ENCODE peak calls at places on chromosomes 4 and X, in six cellular contexts. One of them, this sample, is unnamed.

GRCh38 chr4:123995939-123996338 is 599.3 kb downstream of the SPRY1 start:
- DNase-seq in breast epithelium: no peak
- DNase-seq in ovary: no peak
- DNase-seq in A549: no peak
- DNase-seq in upper lobe of right lung: no peak
- DNase-seq in right cardiac atrium: no peak
- DNase-seq in this sample: no peak

GRCh38 chrX:50469206-50469605 is 1.4 kb downstream of the DGKK start:
- DNase-seq in upper lobe of right lung: no peak
- DNase-seq in A549: no peak
- DNase-seq in breast epithelium: no peak
- DNase-seq in ovary: no peak
- DNase-seq in right cardiac atrium: no peak
- DNase-seq in this sample: no peak

GRCh38 chr4:157204634-157205244 is 15.8 kb upstream of the GRIA2 start:
- DNase-seq in A549: peak; percentile 76
- DNase-seq in breast epithelium: no peak
- DNase-seq in ovary: no peak
- DNase-seq in upper lobe of right lung: peak; percentile 76
- DNase-seq in right cardiac atrium: no peak
- DNase-seq in this sample: no peak

GRCh38 chr4:187929024-187929423 is 66.5 kb upstream of the ZFP42 start:
- DNase-seq in breast epithelium: no peak
- DNase-seq in ovary: no peak
- DNase-seq in A549: peak; percentile 10
- DNase-seq in upper lobe of right lung: no peak
- DNase-seq in right cardiac atrium: no peak
- DNase-seq in this sample: no peak

GRCh38 chrX:107744868-107745267 is 30.7 kb downstream of the TSC22D3 start:
- DNase-seq in breast epithelium: no peak
- DNase-seq in ovary: no peak
- DNase-seq in right cardiac atrium: no peak
- DNase-seq in A549: no peak
- DNase-seq in upper lobe of right lung: no peak
- DNase-seq in this sample: no peak

GRCh38 chr4:99324978-99325377 is 3.8 kb upstream of the ADH1B start:
- DNase-seq in breast epithelium: no peak
- DNase-seq in A549: no peak
- DNase-seq in upper lobe of right lung: peak; percentile 43
- DNase-seq in right cardiac atrium: peak; percentile 69
- DNase-seq in ovary: peak; percentile 70
- DNase-seq in this sample: peak; percentile 82

GRCh38 chr4:23135792-23136645 is 443.3 kb downstream of the GBA3 start:
- DNase-seq in right cardiac atrium: no peak
- DNase-seq in ovary: no peak
- DNase-seq in upper lobe of right lung: no peak
- DNase-seq in breast epithelium: no peak
- DNase-seq in A549: peak; percentile 46
- DNase-seq in this sample: peak; percentile 60

GRCh38 chrX:122565952-122566351 is 618.1 kb upstream of the GRIA3 start:
- DNase-seq in right cardiac atrium: no peak
- DNase-seq in A549: peak; percentile 9
- DNase-seq in ovary: no peak
- DNase-seq in breast epithelium: no peak
- DNase-seq in upper lobe of right lung: no peak
- DNase-seq in this sample: no peak

GRCh38 chr4:184196730-184197355 is 20.8 kb downstream of the ENPP6 start:
- DNase-seq in ovary: no peak
- DNase-seq in A549: no peak
- DNase-seq in right cardiac atrium: no peak
- DNase-seq in upper lobe of right lung: no peak
- DNase-seq in breast epithelium: no peak
- DNase-seq in this sample: no peak

GRCh38 chrX:129842510-129843208 is 1.0 kb downstream of the ZDHHC9 start:
- DNase-seq in A549: peak; percentile 12
- DNase-seq in right cardiac atrium: peak; percentile 18
- DNase-seq in breast epithelium: no peak
- DNase-seq in ovary: peak; percentile 37
- DNase-seq in upper lobe of right lung: peak; percentile 64
- DNase-seq in this sample: no peak

GRCh38 chr4:167956676-167957075 is 135.7 kb upstream of the ANXA10 start:
- DNase-seq in upper lobe of right lung: no peak
- DNase-seq in A549: no peak
- DNase-seq in ovary: no peak
- DNase-seq in right cardiac atrium: no peak
- DNase-seq in breast epithelium: no peak
- DNase-seq in this sample: no peak

GRCh38 chr4:89949782-89950387 is 55.2 kb downstream of the MMRN1 start:
- DNase-seq in upper lobe of right lung: no peak
- DNase-seq in right cardiac atrium: no peak
- DNase-seq in breast epithelium: no peak
- DNase-seq in A549: peak; percentile 17
- DNase-seq in ovary: no peak
- DNase-seq in this sample: no peak

GRCh38 chr4:87092389-87093141 is 127.9 kb downstream of the KLHL8 start:
- DNase-seq in breast epithelium: no peak
- DNase-seq in right cardiac atrium: peak; percentile 55
- DNase-seq in A549: peak; percentile 74
- DNase-seq in upper lobe of right lung: peak; percentile 89
- DNase-seq in ovary: no peak
- DNase-seq in this sample: peak; percentile 24

GRCh38 chr4:2858451-2859217 is 15.0 kb downstream of the ADD1 start:
- DNase-seq in A549: no peak
- DNase-seq in upper lobe of right lung: no peak
- DNase-seq in ovary: no peak
- DNase-seq in breast epithelium: no peak
- DNase-seq in right cardiac atrium: peak; percentile 52
- DNase-seq in this sample: no peak

GRCh38 chr4:186021461-186022167 is 47.3 kb upstream of the TLR3 start:
- DNase-seq in right cardiac atrium: peak; percentile 31
- DNase-seq in upper lobe of right lung: no peak
- DNase-seq in breast epithelium: no peak
- DNase-seq in A549: peak; percentile 21
- DNase-seq in ovary: peak; percentile 54
- DNase-seq in this sample: no peak

GRCh38 chr4:85498068-85498733 is 23.3 kb downstream of the ARHGAP24 start:
- DNase-seq in ovary: no peak
- DNase-seq in A549: peak; percentile 79
- DNase-seq in upper lobe of right lung: peak; percentile 72
- DNase-seq in breast epithelium: no peak
- DNase-seq in right cardiac atrium: peak; percentile 55
- DNase-seq in this sample: no peak

GRCh38 chrX:148577711-148578110 is 77.3 kb downstream of the AFF2 start:
- DNase-seq in A549: no peak
- DNase-seq in ovary: no peak
- DNase-seq in upper lobe of right lung: no peak
- DNase-seq in breast epithelium: no peak
- DNase-seq in right cardiac atrium: no peak
- DNase-seq in this sample: no peak

GRCh38 chr4:120207021-120207420 is 140.4 kb upstream of the MAD2L1 start:
- DNase-seq in right cardiac atrium: no peak
- DNase-seq in breast epithelium: no peak
- DNase-seq in A549: no peak
- DNase-seq in ovary: no peak
- DNase-seq in upper lobe of right lung: no peak
- DNase-seq in this sample: no peak

GRCh38 chr4:168659971-168660465 is 163.2 kb downstream of the PALLD start:
- DNase-seq in breast epithelium: no peak
- DNase-seq in upper lobe of right lung: no peak
- DNase-seq in right cardiac atrium: no peak
- DNase-seq in ovary: no peak
- DNase-seq in A549: no peak
- DNase-seq in this sample: no peak

DNA sequence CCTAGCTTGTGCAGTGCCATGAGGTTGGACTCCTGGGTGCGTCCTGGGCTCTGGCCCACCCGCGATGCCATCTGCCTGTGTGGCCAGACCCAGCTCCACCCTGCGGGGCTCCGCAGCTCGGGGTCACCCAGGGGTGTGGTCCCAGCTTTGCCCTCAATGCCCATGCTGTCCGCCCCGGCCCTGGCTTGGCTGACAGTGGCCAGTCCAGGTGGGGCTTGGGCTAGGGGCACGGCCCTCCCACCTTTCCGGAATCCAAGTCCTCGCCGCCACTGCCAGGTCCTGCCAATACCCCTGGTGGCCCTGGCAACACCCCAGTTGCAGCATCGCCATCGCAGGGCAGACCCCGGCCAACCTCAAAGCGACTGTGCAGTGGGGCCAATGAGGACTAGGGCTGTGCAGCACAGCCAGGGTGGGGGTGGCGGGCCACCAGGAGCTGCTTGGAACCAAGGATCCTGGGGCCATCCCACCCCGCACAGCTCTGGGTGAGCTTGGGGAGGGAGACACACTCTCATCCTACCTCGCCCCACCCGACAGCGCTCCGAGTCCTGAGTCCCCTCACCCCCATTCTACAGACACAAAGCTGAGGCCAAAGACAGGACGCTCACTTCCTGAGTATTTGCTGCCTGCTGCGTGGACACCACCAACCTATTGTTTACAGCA is 80.9 kb downstream of the ZNF718 start:
- DNase-seq in ovary: no peak
- DNase-seq in breast epithelium: no peak
- DNase-seq in right cardiac atrium: no peak
- DNase-seq in upper lobe of right lung: no peak
- DNase-seq in A549: no peak
- DNase-seq in this sample: no peak
- H3K9me3 ChIP-seq in ovary: no peaks in the 10 kb centered on the region
- H3K9me3 ChIP-seq in breast epithelium: peaks cover 31% of the 10 kb centered on the region
- H3K9me3 ChIP-seq in right cardiac atrium: no peaks in the 10 kb centered on the region
- H3K9me3 ChIP-seq in upper lobe of right lung: peaks cover 14% of the 10 kb centered on the region
- H3K9me3 ChIP-seq in A549: no peaks in the 10 kb centered on the region
- H3K9me3 ChIP-seq in this sample: peaks cover 77% of the 10 kb centered on the region

DNA sequence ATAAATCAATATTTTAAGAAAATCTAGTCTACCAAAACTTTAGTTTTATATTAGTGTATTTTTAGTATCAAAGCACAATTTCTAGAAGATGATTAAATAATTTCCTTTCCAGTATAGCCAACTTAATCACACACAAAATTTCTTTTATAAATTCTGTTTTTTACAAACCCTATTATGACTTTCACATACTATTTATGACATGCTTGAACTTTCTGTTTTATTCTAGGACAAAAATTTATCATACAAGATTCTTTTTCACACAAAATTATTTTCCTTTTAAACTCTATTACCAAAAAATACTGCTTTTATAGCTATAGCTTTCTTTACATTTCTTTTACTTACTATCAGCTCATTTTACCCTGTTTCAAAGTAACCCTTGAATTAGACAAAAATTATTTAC is 149.5 kb downstream of the OR13H1 start:
- DNase-seq in ovary: no peak
- DNase-seq in breast epithelium: no peak
- DNase-seq in right cardiac atrium: no peak
- DNase-seq in upper lobe of right lung: no peak
- DNase-seq in A549: no peak
- DNase-seq in this sample: no peak
- H3K9me3 ChIP-seq in ovary: no peaks in the 10 kb centered on the region
- H3K9me3 ChIP-seq in breast epithelium: no peaks in the 10 kb centered on the region
- H3K9me3 ChIP-seq in right cardiac atrium: no peaks in the 10 kb centered on the region
- H3K9me3 ChIP-seq in upper lobe of right lung: no peaks in the 10 kb centered on the region
- H3K9me3 ChIP-seq in A549: no peaks in the 10 kb centered on the region
- H3K9me3 ChIP-seq in this sample: no peaks in the 10 kb centered on the region

DNA sequence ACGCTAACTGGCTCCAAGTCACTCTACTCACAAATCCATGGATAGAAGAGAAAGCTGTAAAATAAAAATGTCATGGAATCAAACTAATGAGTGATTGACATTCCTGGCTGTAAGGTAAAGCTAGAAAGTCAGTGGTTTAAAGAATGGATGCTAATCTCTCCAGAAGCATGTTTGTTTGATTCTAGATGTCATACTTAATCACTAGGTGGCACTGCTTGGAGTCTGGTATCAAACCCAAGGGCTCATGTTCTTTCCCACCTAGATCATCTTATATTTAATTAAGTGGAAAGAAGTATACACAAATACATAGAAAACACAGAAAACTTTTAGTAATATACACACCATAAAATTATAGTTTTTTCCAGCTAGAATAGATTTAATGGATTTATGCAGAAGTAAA is 2666.6 kb downstream of the PCDH7 start:
- DNase-seq in upper lobe of right lung: no peak
- DNase-seq in ovary: no peak
- DNase-seq in A549: peak; percentile 4
- DNase-seq in breast epithelium: no peak
- DNase-seq in right cardiac atrium: no peak
- DNase-seq in this sample: no peak
- H3K9me3 ChIP-seq in upper lobe of right lung: no peaks in the 10 kb centered on the region
- H3K9me3 ChIP-seq in ovary: no peaks in the 10 kb centered on the region
- H3K9me3 ChIP-seq in A549: no peaks in the 10 kb centered on the region
- H3K9me3 ChIP-seq in breast epithelium: no peaks in the 10 kb centered on the region
- H3K9me3 ChIP-seq in right cardiac atrium: no peaks in the 10 kb centered on the region
- H3K9me3 ChIP-seq in this sample: no peaks in the 10 kb centered on the region

GRCh38 chrX:78540171-78540570 is 119.0 kb downstream of the RTL3 start:
- DNase-seq in upper lobe of right lung: no peak
- DNase-seq in A549: no peak
- DNase-seq in breast epithelium: no peak
- DNase-seq in right cardiac atrium: no peak
- DNase-seq in ovary: no peak
- DNase-seq in this sample: no peak
- H3K9me3 ChIP-seq in upper lobe of right lung: no peaks in the 10 kb centered on the region
- H3K9me3 ChIP-seq in A549: no peaks in the 10 kb centered on the region
- H3K9me3 ChIP-seq in breast epithelium: no peaks in the 10 kb centered on the region
- H3K9me3 ChIP-seq in right cardiac atrium: no peaks in the 10 kb centered on the region
- H3K9me3 ChIP-seq in ovary: no peaks in the 10 kb centered on the region
- H3K9me3 ChIP-seq in this sample: peaks cover 6% of the 10 kb centered on the region

DNA sequence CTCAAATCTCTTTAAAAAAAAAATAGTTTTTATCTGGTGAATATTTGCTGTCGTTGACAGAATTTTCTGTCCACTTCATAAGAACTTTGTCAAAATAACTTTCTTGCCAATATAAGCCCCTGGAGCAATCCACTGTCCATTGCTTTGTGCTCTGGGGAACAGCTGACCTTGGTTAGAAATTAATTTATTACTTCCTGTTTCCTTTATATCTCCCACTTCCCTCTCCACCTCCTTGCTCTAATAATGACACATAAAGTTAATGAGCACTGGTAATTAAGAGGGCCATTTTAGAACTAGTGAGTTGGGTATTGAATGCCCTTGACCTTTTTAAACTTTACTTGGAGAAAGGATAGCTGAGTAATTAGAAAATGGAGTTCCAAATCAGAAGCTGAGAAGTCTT is 151.3 kb upstream of the LEF1 start:
- DNase-seq in upper lobe of right lung: no peak
- DNase-seq in A549: no peak
- DNase-seq in ovary: no peak
- DNase-seq in right cardiac atrium: no peak
- DNase-seq in breast epithelium: no peak
- DNase-seq in this sample: no peak
- H3K9me3 ChIP-seq in upper lobe of right lung: no peaks in the 10 kb centered on the region
- H3K9me3 ChIP-seq in A549: no peaks in the 10 kb centered on the region
- H3K9me3 ChIP-seq in ovary: no peaks in the 10 kb centered on the region
- H3K9me3 ChIP-seq in right cardiac atrium: no peaks in the 10 kb centered on the region
- H3K9me3 ChIP-seq in breast epithelium: no peaks in the 10 kb centered on the region
- H3K9me3 ChIP-seq in this sample: no peaks in the 10 kb centered on the region

GRCh38 chr4:20180509-20180908 is 71.2 kb upstream of the SLIT2 start:
- DNase-seq in upper lobe of right lung: no peak
- DNase-seq in A549: no peak
- DNase-seq in breast epithelium: no peak
- DNase-seq in ovary: no peak
- DNase-seq in right cardiac atrium: no peak
- DNase-seq in this sample: no peak
- H3K9me3 ChIP-seq in upper lobe of right lung: no peaks in the 10 kb centered on the region
- H3K9me3 ChIP-seq in A549: no peaks in the 10 kb centered on the region
- H3K9me3 ChIP-seq in breast epithelium: no peaks in the 10 kb centered on the region
- H3K9me3 ChIP-seq in ovary: no peaks in the 10 kb centered on the region
- H3K9me3 ChIP-seq in right cardiac atrium: no peaks in the 10 kb centered on the region
- H3K9me3 ChIP-seq in this sample: peaks cover 10% of the 10 kb centered on the region

GRCh38 chr4:174983128-174983750 is 65.1 kb downstream of the ADAM29 start:
- DNase-seq in breast epithelium: no peak
- DNase-seq in upper lobe of right lung: no peak
- DNase-seq in right cardiac atrium: no peak
- DNase-seq in ovary: no peak
- DNase-seq in A549: no peak
- DNase-seq in this sample: no peak
- H3K9me3 ChIP-seq in breast epithelium: peaks cover 7% of the 10 kb centered on the region
- H3K9me3 ChIP-seq in upper lobe of right lung: peaks cover 9% of the 10 kb centered on the region
- H3K9me3 ChIP-seq in right cardiac atrium: no peaks in the 10 kb centered on the region
- H3K9me3 ChIP-seq in ovary: no peaks in the 10 kb centered on the region
- H3K9me3 ChIP-seq in A549: no peaks in the 10 kb centered on the region
- H3K9me3 ChIP-seq in this sample: peaks cover 26% of the 10 kb centered on the region